ENCODE peak calls at places on chromosome 7, in four cellular contexts. R is breast epithelium, Q is right atrium auricular region, B is Peyer's patch. U is an unnamed sample.

GRCh38 chr7:129612112-129613015 is 844 bp downstream of the NRF1 start:
- DNase-seq in R (peak; percentile 46), Q (no peak), B (peak; percentile 49), U (peak; percentile 64)

GRCh38 chr7:119711104-119711503 is 561.9 kb upstream of the KCND2 start:
- DNase-seq in R (no peak), Q (no peak), B (no peak), U (no peak)

GRCh38 chr7:42972703-42973500 is 40.7 kb downstream of the MRPL32 start:
- DNase-seq in R (no peak), Q (peak; percentile 68), B (no peak), U (peak; percentile 100)

GRCh38 chr7:134548877-134549276 is at the start of gene AKR1B15:
- DNase-seq in R (no peak), Q (no peak), B (no peak), U (peak; percentile 55)

GRCh38 chr7:139669106-139670061 is 108.4 kb downstream of the HIPK2 start:
- DNase-seq in R (no peak), Q (no peak), B (no peak), U (no peak)

GRCh38 chr7:30433082-30433481 is 45.5 kb downstream of the NOD1 start:
- DNase-seq in R (peak; percentile 56), Q (peak; percentile 75), B (peak; percentile 22), U (peak; percentile 80)

GRCh38 chr7:131738066-131738465 is 181.6 kb upstream of the PODXL start:
- DNase-seq in R (no peak), Q (no peak), B (no peak), U (no peak)

GRCh38 chr7:34837826-34838225 is 179.8 kb downstream of the NPSR1 start:
- DNase-seq in R (no peak), Q (no peak), B (no peak), U (no peak)

GRCh38 chr7:26365077-26365896 is 73.6 kb downstream of the SNX10 start:
- DNase-seq in R (peak; percentile 41), Q (no peak), B (peak; percentile 39), U (peak; percentile 79)

GRCh38 chr7:111076205-111076604 is 14.7 kb upstream of the LRRN3 start:
- DNase-seq in R (no peak), Q (no peak), B (no peak), U (peak; percentile 64)

GRCh38 chr7:84688671-84689070 is 494.1 kb upstream of the SEMA3A start:
- DNase-seq in R (no peak), Q (no peak), B (no peak), U (no peak)

GRCh38 chr7:114759347-114760062 is 162.4 kb upstream of the MDFIC start:
- DNase-seq in R (no peak), Q (no peak), B (no peak), U (peak; percentile 60)

GRCh38 chr7:151014950-151015349 is 9.3 kb downstream of the ATG9B start:
- DNase-seq in R (no peak), Q (no peak), B (peak; percentile 40), U (peak; percentile 36)

GRCh38 chr7:54664235-54665228 is 94.5 kb downstream of the SEC61G start:
- DNase-seq in R (no peak), Q (no peak), B (no peak), U (peak; percentile 6)

GRCh38 chr7:2012981-2013380 is 219.8 kb downstream of the MAD1L1 start:
- DNase-seq in R (no peak), Q (no peak), B (no peak), U (peak; percentile 35)

GRCh38 chr7:16644157-16644556 is 1.4 kb downstream of the ANKMY2 start:
- DNase-seq in R (no peak), Q (no peak), B (no peak), U (no peak)
- H3K4me3 ChIP-seq in R (peak overlapping the region; percentile 96), Q (peak overlapping the region; percentile 90), B (peak overlapping the region; percentile 90), U (peak overlapping the region; percentile 58)

DNA sequence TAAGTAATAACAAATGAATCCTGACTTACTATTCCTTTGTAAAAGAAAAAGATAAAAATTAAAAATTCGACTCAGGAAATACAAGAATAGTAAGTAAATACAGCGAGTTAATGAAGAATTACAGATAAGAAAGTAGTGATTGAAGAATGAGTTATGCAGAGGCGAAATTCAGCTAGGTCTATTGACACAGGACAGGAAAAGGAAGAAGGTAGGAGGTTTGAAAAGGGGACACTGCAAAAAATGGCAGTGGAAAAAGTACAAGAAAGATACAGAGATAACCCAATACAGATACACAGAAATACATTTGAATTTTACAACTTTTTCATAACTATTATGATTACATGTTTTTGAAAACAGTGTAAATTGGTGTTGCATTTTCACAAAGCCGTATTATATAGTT is 28.0 kb downstream of the JAZF1 start:
- DNase-seq in R (no peak), Q (no peak), B (no peak), U (no peak)
- TF ChIP-seq CTCF in R (no peak), Q (no peak), B (no peak), U (no peak)

DNA sequence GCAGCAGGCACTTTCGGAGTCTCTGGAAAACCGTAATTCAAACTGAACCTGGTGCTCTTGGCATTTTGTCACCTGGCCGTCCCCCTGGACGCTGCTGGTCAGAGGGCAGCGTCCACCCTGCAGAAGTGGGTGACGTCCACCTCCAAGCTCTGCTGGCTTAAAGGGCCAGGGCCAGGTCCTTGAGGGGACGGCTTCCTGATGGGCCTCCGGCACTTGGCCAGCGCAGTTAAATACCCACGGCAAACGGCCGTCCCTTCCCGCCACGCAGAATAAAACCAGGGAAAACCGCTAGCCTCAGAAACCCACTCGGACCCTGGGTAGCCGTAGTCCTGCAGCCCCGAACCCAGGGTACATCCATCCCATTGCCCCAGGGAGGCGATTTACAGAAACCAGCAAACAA is 81.3 kb upstream of the PDGFA start:
- DNase-seq in R (no peak), Q (no peak), B (no peak), U (no peak)
- H3K4me3 ChIP-seq in R (no peak overlapping the region), Q (no peak overlapping the region), B (no peak overlapping the region), U (no peak overlapping the region)

DNA sequence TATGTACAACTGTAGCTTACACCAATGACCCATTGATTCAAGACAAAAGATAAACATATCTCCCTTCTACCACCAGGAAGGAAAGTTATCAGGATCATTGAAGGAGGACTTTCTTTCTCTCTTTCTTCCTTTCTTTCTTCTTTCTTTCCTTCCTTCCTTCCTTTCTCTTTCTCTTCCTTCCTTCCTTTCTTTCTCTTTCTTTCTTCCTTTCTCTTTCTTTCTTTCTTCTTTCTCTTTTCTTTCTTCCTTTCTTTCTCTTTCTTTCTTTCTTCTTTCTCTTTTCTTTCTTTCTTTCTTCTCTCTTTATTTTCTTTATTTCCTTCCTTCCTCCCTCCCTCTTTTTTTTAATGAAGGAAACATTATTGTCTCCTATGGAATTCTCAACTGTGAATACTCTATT is 10.6 kb upstream of the OR2A2 start:
- DNase-seq in R (no peak), Q (no peak), B (no peak), U (no peak)
- TF ChIP-seq CTCF in R (no peak), Q (no peak), B (no peak), U (no peak)

U was measured in fibroblast of mammary gland.